ENCODE peak calls at places on chromosomes 2 and 18, in six cellular contexts. O, S, M, R, Z and B are unnamed samples.

GRCh38 chr2:16060936-16061338 is 120.6 kb downstream of the MYCN start:
- DNase-seq in O (no peak), Z (no peak), M (no peak), S (no peak), R (no peak), B (no peak)

GRCh38 chr2:26174691-26175181 is 1.8 kb downstream of the GAREM2 start:
- DNase-seq in Z (no peak), O (no peak), R (no peak), S (no peak), M (no peak), B (no peak)

GRCh38 chr2:128841803-128842202 is 523.1 kb upstream of the HS6ST1 start:
- DNase-seq in O (no peak), Z (no peak), S (no peak), R (no peak), M (no peak), B (no peak)

GRCh38 chr18:58310517-58310916 is 266.5 kb downstream of the NEDD4L start:
- DNase-seq in R (no peak), Z (no peak), M (peak), S (no peak), O (no peak), B (no peak)

GRCh38 chr2:73984922-73985317 is 210 bp downstream of the TET3 start:
- DNase-seq in O (no peak), Z (no peak), M (peak), S (no peak), R (no peak), B (no peak)

GRCh38 chr2:28393115-28393836 is 618 bp downstream of the FOSL2 start:
- DNase-seq in M (peak), R (peak), S (peak), O (no peak), Z (peak), B (peak)

GRCh38 chr2:240469747-240470146 is 34.3 kb downstream of the GPC1 start:
- DNase-seq in Z (no peak), S (no peak), M (no peak), O (peak), R (no peak), B (no peak)

GRCh38 chr18:51236225-51236624 is 38.7 kb upstream of the MEX3C start:
- DNase-seq in O (no peak), Z (no peak), M (no peak), S (peak), R (peak), B (peak)

GRCh38 chr2:204453730-204454167 is 91.5 kb upstream of the PARD3B start:
- DNase-seq in M (no peak), Z (no peak), O (no peak), R (peak), S (peak), B (peak)

GRCh38 chr2:106638043-106638442 is 150.9 kb downstream of the CD8B2 start:
- DNase-seq in O (no peak), Z (no peak), M (no peak), S (peak), R (peak), B (peak)

GRCh38 chr2:27089111-27089954 is 2.8 kb downstream of the KHK start:
- DNase-seq in S (no peak), Z (no peak), R (no peak), O (no peak), M (no peak), B (no peak)

GRCh38 chr2:45770773-45771172 is 119.3 kb downstream of the PRKCE start:
- DNase-seq in S (no peak), M (no peak), Z (no peak), O (no peak), R (peak), B (no peak)

GRCh38 chr18:8627540-8627939 is 18.3 kb downstream of the RAB12 start:
- DNase-seq in M (no peak), R (no peak), S (no peak), O (no peak), Z (no peak), B (no peak)

GRCh38 chr18:49362431-49362830 is 98.0 kb downstream of the DYM start:
- DNase-seq in M (no peak), S (no peak), R (peak), O (no peak), Z (no peak), B (no peak)

GRCh38 chr2:234373060-234373459 is 123.8 kb downstream of the ARL4C start:
- DNase-seq in S (no peak), R (no peak), M (no peak), Z (no peak), O (no peak), B (no peak)

GRCh38 chr2:224146356-224147160 is 107.5 kb upstream of the SERPINE2 start:
- DNase-seq in M (no peak), R (no peak), Z (no peak), S (peak), O (no peak), B (peak)

GRCh38 chr2:155494744-155495143 is 796.2 kb downstream of the KCNJ3 start:
- DNase-seq in O (no peak), S (no peak), M (no peak), R (no peak), Z (no peak), B (no peak)

GRCh38 chr2:69490486-69490885 is 53.3 kb upstream of the NFU1 start:
- DNase-seq in Z (no peak), R (no peak), S (no peak), O (no peak), M (peak), B (no peak)

GRCh38 chr2:222176890-222177289 is 121.9 kb downstream of the PAX3 start:
- DNase-seq in R (no peak), S (no peak), M (no peak), Z (no peak), O (no peak), B (no peak)

GRCh38 chr2:75602724-75603342 is 42.1 kb upstream of the EVA1A start:
- DNase-seq in S (peak), Z (no peak), M (no peak), O (no peak), R (peak), B (peak)

GRCh38 chr2:64641585-64641984 is 12.1 kb downstream of the SERTAD2 start:
- DNase-seq in R (no peak), M (no peak), S (no peak), O (no peak), Z (no peak), B (no peak)

GRCh38 chr2:136206613-136207012 is 88.7 kb upstream of the CXCR4 start:
- DNase-seq in M (no peak), S (no peak), Z (no peak), R (no peak), O (no peak), B (no peak)

GRCh38 chr2:15471606-15472005 is 89.5 kb downstream of the NBAS start:
- DNase-seq in R (no peak), S (no peak), Z (no peak), O (no peak), M (no peak), B (no peak)

GRCh38 chr2:5373200-5373599 is 319.0 kb upstream of the SOX11 start:
- DNase-seq in S (no peak), Z (no peak), M (no peak), O (no peak), R (no peak), B (no peak)

GRCh38 chr18:70197042-70197441 is 8.4 kb downstream of the RTTN start:
- DNase-seq in S (no peak), O (no peak), R (peak), Z (no peak), M (no peak), B (no peak)

GRCh38 chr2:64879745-64880144 is 109.5 kb upstream of the SLC1A4 start:
- DNase-seq in R (no peak), Z (no peak), S (no peak), M (no peak), O (no peak), B (no peak)

GRCh38 chr2:216739035-216739434 is 43.7 kb upstream of the IGFBP5 start:
- DNase-seq in M (no peak), R (no peak), O (no peak), S (no peak), Z (no peak), B (no peak)

GRCh38 chr18:8319798-8320477 is 289.3 kb upstream of the RAB12 start:
- DNase-seq in M (no peak), O (no peak), R (peak), Z (no peak), S (no peak), B (peak)

GRCh38 chr2:121625953-121626352 is 23.3 kb downstream of the CLASP1 start:
- DNase-seq in M (no peak), R (no peak), O (no peak), S (no peak), Z (no peak), B (no peak)

GRCh38 chr2:98825858-98826257 is 94.9 kb upstream of the MGAT4A start:
- DNase-seq in O (no peak), Z (no peak), M (no peak), R (no peak), S (no peak), B (no peak)

GRCh38 chr2:105748564-105748963 is 3.9 kb downstream of the NCK2 start:
- DNase-seq in M (no peak), S (no peak), R (no peak), O (no peak), Z (no peak), B (no peak)

GRCh38 chr2:37569131-37569530 is 102.3 kb downstream of the CDC42EP3 start:
- DNase-seq in M (no peak), R (no peak), Z (no peak), O (no peak), S (no peak), B (no peak)

GRCh38 chr2:53859354-53860159 is at the start of gene GPR75:
- DNase-seq in S (no peak), M (no peak), R (peak), Z (peak), O (no peak), B (no peak)

GRCh38 chr18:8929381-8929780 is 173.1 kb upstream of the NDUFV2 start:
- DNase-seq in S (no peak), R (peak), Z (no peak), M (no peak), O (no peak), B (peak)